ENCODE peak calls at places on chromosomes 2 and 18, in ten cellular contexts. T is ELR; E is activated CD8-positive, alpha-beta memory T cell treated with anti-CD3 and anti-CD28 coated beads for 48 hours; G is A673; F is LHCN-M2; I is HFFc6; R is GM23248; B is stimulated activated CD4-positive, alpha-beta T cell treated with anti-CD3 and anti-CD28 coated beads, Interleukin-2, amount 100 ng/mL, for 24 hours; L is T-helper 1 cell; K is HT-29. X is an unnamed sample.
A peak's percentile ranks its signal among the peaks of the same experiment; 100 is the strongest.

GRCh38 chr2:234772775-234773064 is 179.1 kb upstream of the SH3BP4 start:
- DNase-seq in T (no peak), E (no peak), G (no peak), F (no peak), I (no peak), R (no peak), B (no peak), L (no peak), K (no peak), X (no peak)

GRCh38 chr18:51278045-51278649 is 80.7 kb upstream of the MEX3C start:
- DNase-seq in T (peak; percentile 10), E (peak; percentile 7), G (peak; percentile 73), F (no peak), I (no peak), R (peak; percentile 3), B (peak; percentile 62), L (peak; percentile 48), K (peak; percentile 72), X (no peak)

GRCh38 chr2:3324036-3324386 is 53.6 kb downstream of the EIPR1 start:
- DNase-seq in T (no peak), E (no peak), G (no peak), F (no peak), I (no peak), R (no peak), B (no peak), L (no peak), K (no peak), X (no peak)

GRCh38 chr2:239179851-239180371 is 220.9 kb downstream of the HDAC4 start:
- DNase-seq in T (no peak), E (no peak), G (no peak), F (no peak), I (no peak), R (no peak), B (no peak), L (no peak), K (no peak), X (no peak)

GRCh38 chr2:46097714-46098480 is 199.3 kb upstream of the EPAS1 start:
- DNase-seq in T (peak; percentile 99), E (no peak), G (peak; percentile 71), F (peak; percentile 90), I (peak; percentile 95), R (peak; percentile 97), B (no peak), L (no peak), K (peak; percentile 79), X (no peak)

GRCh38 chr2:173652311-173652710 is 297.6 kb downstream of the CDCA7 start:
- DNase-seq in T (peak; percentile 95), E (no peak), G (peak; percentile 22), F (peak; percentile 90), I (peak; percentile 89), R (peak; percentile 91), B (no peak), L (no peak), K (peak; percentile 13), X (no peak)

GRCh38 chr2:10433948-10434884 is 13.9 kb downstream of the ODC1 start:
- DNase-seq in T (no peak), E (no peak), G (no peak), F (no peak), I (no peak), R (no peak), B (no peak), L (no peak), K (no peak), X (no peak)

GRCh38 chr18:11925800-11926481 is 17.8 kb upstream of the MPPE1 start:
- DNase-seq in T (no peak), E (no peak), G (no peak), F (no peak), I (no peak), R (no peak), B (no peak), L (no peak), K (no peak), X (no peak)

GRCh38 chr2:20634430-20635095 is 16.3 kb downstream of the HS1BP3 start:
- DNase-seq in T (peak; percentile 59), E (no peak), G (no peak), F (peak; percentile 69), I (peak; percentile 56), R (peak; percentile 64), B (no peak), L (no peak), K (peak; percentile 70), X (no peak)

GRCh38 chr2:31287681-31288080 is 53.7 kb downstream of the EHD3 start:
- DNase-seq in T (peak; percentile 64), E (no peak), G (peak; percentile 92), F (no peak), I (peak; percentile 32), R (peak; percentile 41), B (no peak), L (no peak), K (no peak), X (no peak)

GRCh38 chr2:904243-905024 is 46.2 kb upstream of the SNTG2 start:
- DNase-seq in T (no peak), E (no peak), G (no peak), F (no peak), I (no peak), R (no peak), B (no peak), L (no peak), K (no peak), X (no peak)

GRCh38 chr2:152165780-152166179 is 9.8 kb downstream of the STAM2 start:
- DNase-seq in T (no peak), E (no peak), G (no peak), F (no peak), I (no peak), R (no peak), B (no peak), L (no peak), K (no peak), X (no peak)

GRCh38 chr2:9099341-9099751 is 95.9 kb upstream of the MBOAT2 start:
- DNase-seq in T (peak; percentile 23), E (no peak), G (peak; percentile 20), F (peak; percentile 64), I (peak; percentile 37), R (peak; percentile 33), B (peak; percentile 22), L (peak; percentile 7), K (no peak), X (no peak)

GRCh38 chr2:50116096-50116495 is 915.8 kb downstream of the NRXN1 start:
- DNase-seq in T (no peak), E (no peak), G (no peak), F (no peak), I (no peak), R (no peak), B (no peak), L (no peak), K (no peak), X (no peak)

GRCh38 chr2:75523313-75524275 is 37.1 kb downstream of the EVA1A start:
- DNase-seq in T (peak; percentile 89), E (no peak), G (no peak), F (peak; percentile 76), I (peak; percentile 78), R (peak; percentile 62), B (peak; percentile 2), L (peak; percentile 5), K (peak; percentile 60), X (no peak)

GRCh38 chr2:191571163-191571769 is 106.7 kb upstream of the NABP1 start:
- DNase-seq in T (peak; percentile 68), E (no peak), G (peak; percentile 75), F (peak; percentile 80), I (peak; percentile 64), R (peak; percentile 74), B (no peak), L (peak; percentile 69), K (peak; percentile 16), X (no peak)

GRCh38 chr2:111689899-111690298 is 194.1 kb downstream of the ANAPC1 start:
- DNase-seq in T (no peak), E (no peak), G (no peak), F (no peak), I (no peak), R (no peak), B (no peak), L (no peak), K (no peak), X (no peak)

GRCh38 chr2:62266433-62267038 is 70.6 kb downstream of the B3GNT2 start:
- DNase-seq in T (peak; percentile 81), E (no peak), G (no peak), F (peak; percentile 98), I (peak; percentile 71), R (peak; percentile 49), B (no peak), L (no peak), K (no peak), X (no peak)

GRCh38 chr2:188852752-188853151 is 121.4 kb upstream of the COL3A1 start:
- DNase-seq in T (no peak), E (no peak), G (peak; percentile 87), F (no peak), I (peak; percentile 4), R (peak; percentile 49), B (no peak), L (no peak), K (no peak), X (no peak)

GRCh38 chr2:168564641-168565040 is 108.6 kb downstream of the CERS6 start:
- DNase-seq in T (no peak), E (no peak), G (no peak), F (peak; percentile 41), I (no peak), R (no peak), B (no peak), L (no peak), K (no peak), X (no peak)

GRCh38 chr18:48217306-48218250 is 191.6 kb downstream of the ZBTB7C start:
- DNase-seq in T (no peak), E (no peak), G (no peak), F (no peak), I (no peak), R (no peak), B (no peak), L (no peak), K (no peak), X (no peak)

GRCh38 chr2:237485304-237485703 is 1.7 kb upstream of the MLPH start:
- DNase-seq in T (no peak), E (no peak), G (no peak), F (peak; percentile 41), I (no peak), R (peak; percentile 27), B (no peak), L (no peak), K (peak; percentile 17), X (no peak)

GRCh38 chr2:240434728-240435456 is 571 bp upstream of the GPC1 start:
- DNase-seq in T (peak; percentile 92), E (peak; percentile 71), G (peak; percentile 93), F (peak; percentile 94), I (peak; percentile 88), R (peak; percentile 97), B (peak; percentile 95), L (peak; percentile 88), K (peak; percentile 74), X (peak; percentile 83)

GRCh38 chr2:178858896-178859628 is 51.8 kb upstream of the TTN start:
- DNase-seq in T (no peak), E (no peak), G (no peak), F (peak; percentile 93), I (no peak), R (no peak), B (no peak), L (no peak), K (no peak), X (no peak)

GRCh38 chr2:24613154-24613814 is 122.2 kb downstream of the NCOA1 start:
- DNase-seq in T (peak; percentile 77), E (no peak), G (peak; percentile 71), F (peak; percentile 64), I (peak; percentile 75), R (peak; percentile 77), B (no peak), L (peak; percentile 76), K (peak; percentile 47), X (no peak)

GRCh38 chr2:232485757-232486557 is 1.7 kb downstream of the ECEL1 start:
- DNase-seq in T (no peak), E (no peak), G (no peak), F (no peak), I (no peak), R (no peak), B (no peak), L (no peak), K (no peak), X (no peak)

GRCh38 chr18:12659904-12660605 is 2.1 kb upstream of the SPIRE1 start:
- DNase-seq in T (peak; percentile 83), E (no peak), G (peak; percentile 77), F (peak; percentile 51), I (peak; percentile 77), R (peak; percentile 75), B (peak; percentile 43), L (peak; percentile 53), K (peak; percentile 84), X (no peak)

GRCh38 chr18:24208270-24209035 is 69.6 kb downstream of the CABYR start:
- DNase-seq in T (peak; percentile 11), E (no peak), G (no peak), F (no peak), I (no peak), R (peak; percentile 18), B (no peak), L (no peak), K (no peak), X (no peak)

X was measured in stimulated activated naive CD4-positive, alpha-beta T cell treated with Interleukin-2 at 50 U/mL for 16 hours.